ENCODE peak calls at places on chromosomes 12 and 14, in four cellular contexts. T is amniotic stem cell, N is HEK293T, J is stromal cell of bone marrow. X is an unnamed sample.
A peak's percentile ranks its signal among the peaks of the same experiment; 100 is the strongest.

GRCh38 chr12:1059162-1059561 is 68.1 kb downstream of the ERC1 start:
- DNase-seq in T (no peak), N (no peak), J (no peak), X (no peak)

GRCh38 chr12:9751204-9752144 is 9.2 kb downstream of the CD69 start:
- DNase-seq in T (no peak), N (no peak), J (peak; percentile 3), X (no peak)

GRCh38 chr14:55929136-55929535 is 189.1 kb upstream of the PELI2 start:
- DNase-seq in T (no peak), N (peak; percentile 13), J (no peak), X (no peak)

GRCh38 chr12:53344824-53345485 is 8.8 kb upstream of the SP7 start:
- DNase-seq in T (peak; percentile 50), N (peak; percentile 60), J (peak; percentile 57), X (no peak)

GRCh38 chr14:49875640-49876198 is 17.2 kb upstream of the ARF6 start:
- DNase-seq in T (no peak), N (no peak), J (no peak), X (no peak)

GRCh38 chr12:46553266-46553665 is 180.7 kb upstream of the SLC38A2 start:
- DNase-seq in T (no peak), N (no peak), J (peak; percentile 53), X (no peak)

GRCh38 chr12:12686472-12686871 is 9.5 kb downstream of the GPR19 start:
- DNase-seq in T (no peak), N (no peak), J (peak; percentile 6), X (no peak)

GRCh38 chr14:92499216-92499615 is 14.4 kb upstream of the RIN3 start:
- DNase-seq in T (no peak), N (no peak), J (no peak), X (no peak)

GRCh38 chr12:128796439-128797118 is 27.2 kb downstream of the SLC15A4 start:
- DNase-seq in T (no peak), N (no peak), J (no peak), X (no peak)

GRCh38 chr12:116159175-116159574 is 118.3 kb downstream of the MED13L start:
- DNase-seq in T (no peak), N (no peak), J (peak; percentile 53), X (no peak)

GRCh38 chr14:94171208-94171607 is 2.9 kb upstream of the PPP4R4 start:
- DNase-seq in T (peak; percentile 21), N (no peak), J (peak; percentile 7), X (peak; percentile 7)

GRCh38 chr14:50954811-50955372 is 10.6 kb upstream of the PYGL start:
- DNase-seq in T (peak; percentile 16), N (peak; percentile 30), J (peak; percentile 63), X (no peak)